ENCODE peak calls at places on chromosomes 11 and 22, in ten cellular contexts. One of them, this sample, is unnamed.

GRCh38 chr22:25689631-25690030 is 52.4 kb upstream of the MYO18B start:
- DNase-seq in T-helper 9 cell: no peak
- DNase-seq in T-helper 1 cell: no peak
- DNase-seq in ELR: peak; percentile 3
- DNase-seq in germinal center: no peak
- DNase-seq in activated CD4-positive, alpha-beta T cell treated with anti-CD3 and anti-CD28 coated beads for 36 hours: no peak
- DNase-seq in NCI-H1930: no peak
- DNase-seq in stimulated activated CD8-positive, alpha-beta memory T cell treated with anti-CD3 and anti-CD28 coated beads, Interleukin-2, amount 100 ng/mL, for 1 hour: no peak
- DNase-seq in posterior vena cava: no peak
- DNase-seq in psoas muscle: no peak
- DNase-seq in this sample: no peak

GRCh38 chr11:27678242-27678641 is 22.0 kb downstream of the BDNF start:
- DNase-seq in activated CD4-positive, alpha-beta T cell treated with anti-CD3 and anti-CD28 coated beads for 36 hours: no peak
- DNase-seq in ELR: peak; percentile 78
- DNase-seq in stimulated activated CD8-positive, alpha-beta memory T cell treated with anti-CD3 and anti-CD28 coated beads, Interleukin-2, amount 100 ng/mL, for 1 hour: no peak
- DNase-seq in NCI-H1930: no peak
- DNase-seq in psoas muscle: no peak
- DNase-seq in posterior vena cava: no peak
- DNase-seq in T-helper 9 cell: no peak
- DNase-seq in germinal center: no peak
- DNase-seq in T-helper 1 cell: no peak
- DNase-seq in this sample: no peak

GRCh38 chr11:45806937-45807791 is 2.2 kb downstream of the SLC35C1 start:
- DNase-seq in T-helper 9 cell: no peak
- DNase-seq in germinal center: no peak
- DNase-seq in ELR: no peak
- DNase-seq in T-helper 1 cell: no peak
- DNase-seq in NCI-H1930: no peak
- DNase-seq in posterior vena cava: no peak
- DNase-seq in activated CD4-positive, alpha-beta T cell treated with anti-CD3 and anti-CD28 coated beads for 36 hours: no peak
- DNase-seq in stimulated activated CD8-positive, alpha-beta memory T cell treated with anti-CD3 and anti-CD28 coated beads, Interleukin-2, amount 100 ng/mL, for 1 hour: no peak
- DNase-seq in psoas muscle: no peak
- DNase-seq in this sample: no peak

GRCh38 chr11:88979641-88980040 is 86.1 kb downstream of the GRM5 start:
- DNase-seq in activated CD4-positive, alpha-beta T cell treated with anti-CD3 and anti-CD28 coated beads for 36 hours: no peak
- DNase-seq in NCI-H1930: no peak
- DNase-seq in stimulated activated CD8-positive, alpha-beta memory T cell treated with anti-CD3 and anti-CD28 coated beads, Interleukin-2, amount 100 ng/mL, for 1 hour: no peak
- DNase-seq in psoas muscle: no peak
- DNase-seq in germinal center: no peak
- DNase-seq in posterior vena cava: no peak
- DNase-seq in ELR: peak; percentile 78
- DNase-seq in T-helper 9 cell: no peak
- DNase-seq in T-helper 1 cell: no peak
- DNase-seq in this sample: no peak

GRCh38 chr11:117928818-117929567 is at the start of gene TMPRSS13:
- DNase-seq in activated CD4-positive, alpha-beta T cell treated with anti-CD3 and anti-CD28 coated beads for 36 hours: no peak
- DNase-seq in stimulated activated CD8-positive, alpha-beta memory T cell treated with anti-CD3 and anti-CD28 coated beads, Interleukin-2, amount 100 ng/mL, for 1 hour: no peak
- DNase-seq in NCI-H1930: no peak
- DNase-seq in ELR: no peak
- DNase-seq in posterior vena cava: peak; percentile 61
- DNase-seq in germinal center: no peak
- DNase-seq in T-helper 9 cell: no peak
- DNase-seq in psoas muscle: no peak
- DNase-seq in T-helper 1 cell: no peak
- DNase-seq in this sample: no peak

GRCh38 chr11:78838417-78838816 is 263.8 kb upstream of the NARS2 start:
- DNase-seq in T-helper 1 cell: no peak
- DNase-seq in T-helper 9 cell: no peak
- DNase-seq in ELR: no peak
- DNase-seq in stimulated activated CD8-positive, alpha-beta memory T cell treated with anti-CD3 and anti-CD28 coated beads, Interleukin-2, amount 100 ng/mL, for 1 hour: no peak
- DNase-seq in activated CD4-positive, alpha-beta T cell treated with anti-CD3 and anti-CD28 coated beads for 36 hours: no peak
- DNase-seq in germinal center: no peak
- DNase-seq in posterior vena cava: no peak
- DNase-seq in NCI-H1930: no peak
- DNase-seq in psoas muscle: no peak
- DNase-seq in this sample: no peak

GRCh38 chr22:45188779-45189178 is 25.1 kb downstream of the NUP50 start:
- DNase-seq in psoas muscle: peak; percentile 24
- DNase-seq in posterior vena cava: no peak
- DNase-seq in T-helper 9 cell: no peak
- DNase-seq in NCI-H1930: no peak
- DNase-seq in germinal center: no peak
- DNase-seq in activated CD4-positive, alpha-beta T cell treated with anti-CD3 and anti-CD28 coated beads for 36 hours: no peak
- DNase-seq in T-helper 1 cell: no peak
- DNase-seq in ELR: no peak
- DNase-seq in stimulated activated CD8-positive, alpha-beta memory T cell treated with anti-CD3 and anti-CD28 coated beads, Interleukin-2, amount 100 ng/mL, for 1 hour: no peak
- DNase-seq in this sample: no peak

GRCh38 chr11:69259072-69259471 is 34.9 kb upstream of the MYEOV start:
- DNase-seq in stimulated activated CD8-positive, alpha-beta memory T cell treated with anti-CD3 and anti-CD28 coated beads, Interleukin-2, amount 100 ng/mL, for 1 hour: no peak
- DNase-seq in T-helper 9 cell: no peak
- DNase-seq in ELR: no peak
- DNase-seq in NCI-H1930: no peak
- DNase-seq in activated CD4-positive, alpha-beta T cell treated with anti-CD3 and anti-CD28 coated beads for 36 hours: no peak
- DNase-seq in T-helper 1 cell: no peak
- DNase-seq in germinal center: no peak
- DNase-seq in psoas muscle: no peak
- DNase-seq in posterior vena cava: no peak
- DNase-seq in this sample: no peak

GRCh38 chr22:39308614-39309363 is 10.6 kb downstream of the RPL3 start:
- DNase-seq in NCI-H1930: no peak
- DNase-seq in germinal center: no peak
- DNase-seq in activated CD4-positive, alpha-beta T cell treated with anti-CD3 and anti-CD28 coated beads for 36 hours: no peak
- DNase-seq in ELR: peak; percentile 98
- DNase-seq in stimulated activated CD8-positive, alpha-beta memory T cell treated with anti-CD3 and anti-CD28 coated beads, Interleukin-2, amount 100 ng/mL, for 1 hour: no peak
- DNase-seq in psoas muscle: peak; percentile 85
- DNase-seq in T-helper 9 cell: no peak
- DNase-seq in T-helper 1 cell: no peak
- DNase-seq in posterior vena cava: peak; percentile 94
- DNase-seq in this sample: no peak

GRCh38 chr11:119795231-119795630 is 66.2 kb upstream of the NECTIN1 start:
- DNase-seq in stimulated activated CD8-positive, alpha-beta memory T cell treated with anti-CD3 and anti-CD28 coated beads, Interleukin-2, amount 100 ng/mL, for 1 hour: no peak
- DNase-seq in psoas muscle: no peak
- DNase-seq in NCI-H1930: no peak
- DNase-seq in posterior vena cava: peak; percentile 60
- DNase-seq in germinal center: no peak
- DNase-seq in activated CD4-positive, alpha-beta T cell treated with anti-CD3 and anti-CD28 coated beads for 36 hours: no peak
- DNase-seq in ELR: peak; percentile 41
- DNase-seq in T-helper 9 cell: no peak
- DNase-seq in T-helper 1 cell: no peak
- DNase-seq in this sample: no peak

GRCh38 chr11:40797981-40798380 is 661.5 kb downstream of the LRRC4C start:
- DNase-seq in T-helper 1 cell: no peak
- DNase-seq in ELR: peak; percentile 64
- DNase-seq in T-helper 9 cell: no peak
- DNase-seq in germinal center: no peak
- DNase-seq in activated CD4-positive, alpha-beta T cell treated with anti-CD3 and anti-CD28 coated beads for 36 hours: no peak
- DNase-seq in posterior vena cava: no peak
- DNase-seq in stimulated activated CD8-positive, alpha-beta memory T cell treated with anti-CD3 and anti-CD28 coated beads, Interleukin-2, amount 100 ng/mL, for 1 hour: no peak
- DNase-seq in NCI-H1930: no peak
- DNase-seq in psoas muscle: no peak
- DNase-seq in this sample: no peak

GRCh38 chr22:37907036-37907954 is 1.2 kb downstream of the MICALL1 start:
- DNase-seq in ELR: peak; percentile 58
- DNase-seq in activated CD4-positive, alpha-beta T cell treated with anti-CD3 and anti-CD28 coated beads for 36 hours: no peak
- DNase-seq in psoas muscle: no peak
- DNase-seq in NCI-H1930: no peak
- DNase-seq in T-helper 9 cell: no peak
- DNase-seq in stimulated activated CD8-positive, alpha-beta memory T cell treated with anti-CD3 and anti-CD28 coated beads, Interleukin-2, amount 100 ng/mL, for 1 hour: no peak
- DNase-seq in posterior vena cava: no peak
- DNase-seq in germinal center: no peak
- DNase-seq in T-helper 1 cell: no peak
- DNase-seq in this sample: no peak

GRCh38 chr11:72712168-72712721 is 38.0 kb upstream of the PDE2A start:
- DNase-seq in ELR: no peak
- DNase-seq in T-helper 9 cell: no peak
- DNase-seq in posterior vena cava: peak; percentile 92
- DNase-seq in germinal center: no peak
- DNase-seq in psoas muscle: peak; percentile 83
- DNase-seq in activated CD4-positive, alpha-beta T cell treated with anti-CD3 and anti-CD28 coated beads for 36 hours: no peak
- DNase-seq in stimulated activated CD8-positive, alpha-beta memory T cell treated with anti-CD3 and anti-CD28 coated beads, Interleukin-2, amount 100 ng/mL, for 1 hour: no peak
- DNase-seq in T-helper 1 cell: no peak
- DNase-seq in NCI-H1930: no peak
- DNase-seq in this sample: no peak

GRCh38 chr22:27125539-27125938 is 468.2 kb downstream of the MIAT start:
- DNase-seq in ELR: no peak
- DNase-seq in posterior vena cava: no peak
- DNase-seq in germinal center: no peak
- DNase-seq in NCI-H1930: no peak
- DNase-seq in activated CD4-positive, alpha-beta T cell treated with anti-CD3 and anti-CD28 coated beads for 36 hours: no peak
- DNase-seq in T-helper 9 cell: no peak
- DNase-seq in psoas muscle: no peak
- DNase-seq in T-helper 1 cell: no peak
- DNase-seq in stimulated activated CD8-positive, alpha-beta memory T cell treated with anti-CD3 and anti-CD28 coated beads, Interleukin-2, amount 100 ng/mL, for 1 hour: no peak
- DNase-seq in this sample: no peak

GRCh38 chr11:12862761-12863469 is 146.2 kb upstream of the RASSF10 start:
- DNase-seq in ELR: peak; percentile 13
- DNase-seq in T-helper 9 cell: no peak
- DNase-seq in activated CD4-positive, alpha-beta T cell treated with anti-CD3 and anti-CD28 coated beads for 36 hours: no peak
- DNase-seq in T-helper 1 cell: no peak
- DNase-seq in psoas muscle: peak; percentile 64
- DNase-seq in germinal center: no peak
- DNase-seq in NCI-H1930: no peak
- DNase-seq in posterior vena cava: no peak
- DNase-seq in stimulated activated CD8-positive, alpha-beta memory T cell treated with anti-CD3 and anti-CD28 coated beads, Interleukin-2, amount 100 ng/mL, for 1 hour: no peak
- DNase-seq in this sample: no peak

GRCh38 chr11:78926633-78927347 is 352.1 kb upstream of the NARS2 start:
- DNase-seq in posterior vena cava: no peak
- DNase-seq in stimulated activated CD8-positive, alpha-beta memory T cell treated with anti-CD3 and anti-CD28 coated beads, Interleukin-2, amount 100 ng/mL, for 1 hour: no peak
- DNase-seq in T-helper 9 cell: no peak
- DNase-seq in germinal center: no peak
- DNase-seq in NCI-H1930: no peak
- DNase-seq in activated CD4-positive, alpha-beta T cell treated with anti-CD3 and anti-CD28 coated beads for 36 hours: no peak
- DNase-seq in T-helper 1 cell: no peak
- DNase-seq in psoas muscle: no peak
- DNase-seq in ELR: no peak
- DNase-seq in this sample: no peak

GRCh38 chr22:46133588-46133855 is 16.8 kb upstream of the PPARA start:
- DNase-seq in ELR: no peak
- DNase-seq in NCI-H1930: no peak
- DNase-seq in posterior vena cava: no peak
- DNase-seq in psoas muscle: no peak
- DNase-seq in activated CD4-positive, alpha-beta T cell treated with anti-CD3 and anti-CD28 coated beads for 36 hours: no peak
- DNase-seq in stimulated activated CD8-positive, alpha-beta memory T cell treated with anti-CD3 and anti-CD28 coated beads, Interleukin-2, amount 100 ng/mL, for 1 hour: no peak
- DNase-seq in T-helper 9 cell: no peak
- DNase-seq in germinal center: no peak
- DNase-seq in T-helper 1 cell: no peak
- DNase-seq in this sample: no peak

GRCh38 chr22:37887610-37888378 is 18.3 kb upstream of the MICALL1 start:
- DNase-seq in NCI-H1930: no peak
- DNase-seq in T-helper 9 cell: no peak
- DNase-seq in T-helper 1 cell: no peak
- DNase-seq in activated CD4-positive, alpha-beta T cell treated with anti-CD3 and anti-CD28 coated beads for 36 hours: no peak
- DNase-seq in ELR: peak; percentile 36
- DNase-seq in stimulated activated CD8-positive, alpha-beta memory T cell treated with anti-CD3 and anti-CD28 coated beads, Interleukin-2, amount 100 ng/mL, for 1 hour: no peak
- DNase-seq in posterior vena cava: no peak
- DNase-seq in germinal center: no peak
- DNase-seq in psoas muscle: no peak
- DNase-seq in this sample: no peak

GRCh38 chr11:56624661-56625110 is 10.0 kb upstream of the OR5M1 start:
- DNase-seq in germinal center: no peak
- DNase-seq in psoas muscle: no peak
- DNase-seq in T-helper 1 cell: no peak
- DNase-seq in NCI-H1930: no peak
- DNase-seq in posterior vena cava: no peak
- DNase-seq in stimulated activated CD8-positive, alpha-beta memory T cell treated with anti-CD3 and anti-CD28 coated beads, Interleukin-2, amount 100 ng/mL, for 1 hour: no peak
- DNase-seq in ELR: peak; percentile 67
- DNase-seq in T-helper 9 cell: no peak
- DNase-seq in activated CD4-positive, alpha-beta T cell treated with anti-CD3 and anti-CD28 coated beads for 36 hours: no peak
- DNase-seq in this sample: no peak

GRCh38 chr22:41357191-41357590 is 24.6 kb upstream of the TEF start:
- DNase-seq in T-helper 1 cell: no peak
- DNase-seq in germinal center: no peak
- DNase-seq in NCI-H1930: no peak
- DNase-seq in activated CD4-positive, alpha-beta T cell treated with anti-CD3 and anti-CD28 coated beads for 36 hours: no peak
- DNase-seq in ELR: no peak
- DNase-seq in psoas muscle: no peak
- DNase-seq in stimulated activated CD8-positive, alpha-beta memory T cell treated with anti-CD3 and anti-CD28 coated beads, Interleukin-2, amount 100 ng/mL, for 1 hour: no peak
- DNase-seq in T-helper 9 cell: no peak
- DNase-seq in posterior vena cava: no peak
- DNase-seq in this sample: no peak

GRCh38 chr22:49969751-49970527 is 9.4 kb downstream of the PIM3 start:
- DNase-seq in psoas muscle: peak; percentile 53
- DNase-seq in ELR: no peak
- DNase-seq in posterior vena cava: peak; percentile 69
- DNase-seq in germinal center: no peak
- DNase-seq in NCI-H1930: no peak
- DNase-seq in activated CD4-positive, alpha-beta T cell treated with anti-CD3 and anti-CD28 coated beads for 36 hours: peak; percentile 16
- DNase-seq in T-helper 1 cell: peak; percentile 1
- DNase-seq in stimulated activated CD8-positive, alpha-beta memory T cell treated with anti-CD3 and anti-CD28 coated beads, Interleukin-2, amount 100 ng/mL, for 1 hour: no peak
- DNase-seq in T-helper 9 cell: no peak
- DNase-seq in this sample: no peak

GRCh38 chr11:43573873-43574272 is 106.7 kb upstream of the HSD17B12 start:
- DNase-seq in NCI-H1930: no peak
- DNase-seq in T-helper 1 cell: no peak
- DNase-seq in germinal center: no peak
- DNase-seq in ELR: no peak
- DNase-seq in activated CD4-positive, alpha-beta T cell treated with anti-CD3 and anti-CD28 coated beads for 36 hours: no peak
- DNase-seq in posterior vena cava: no peak
- DNase-seq in psoas muscle: no peak
- DNase-seq in T-helper 9 cell: no peak
- DNase-seq in stimulated activated CD8-positive, alpha-beta memory T cell treated with anti-CD3 and anti-CD28 coated beads, Interleukin-2, amount 100 ng/mL, for 1 hour: no peak
- DNase-seq in this sample: no peak

This sample was measured in stimulated activated effector memory CD8-positive, alpha-beta T cell treated with anti-CD3 and anti-CD28 coated beads, Interleukin-12 subunit alpha, Interleukin-12 subunit beta, amount 100 ng/mL, for 72 hours.